ENCODE peak calls at places on chromosome 16, in six cellular contexts. S, K, V, D, X and P are unnamed samples.

GRCh38 chr16:48091077-48091476 is 64.7 kb downstream of the ABCC12 start:
- DNase-seq in X (no peak), K (no peak), S (no peak), V (no peak), D (no peak), P (no peak)

GRCh38 chr16:55494994-55495421 is 13.9 kb upstream of the LPCAT2 start:
- DNase-seq in V (peak; percentile 81), S (no peak), K (no peak), D (no peak), X (no peak), P (no peak)

GRCh38 chr16:28503470-28504259 is 3.0 kb downstream of the IL27 start:
- DNase-seq in X (no peak), K (no peak), D (no peak), S (no peak), V (no peak), P (no peak)

GRCh38 chr16:50696575-50697420 is 3.4 kb downstream of the NOD2 start:
- DNase-seq in D (peak; percentile 48), S (peak; percentile 46), V (peak; percentile 67), X (no peak), K (peak; percentile 81), P (peak; percentile 41)

GRCh38 chr16:25371342-25371741 is 113.7 kb upstream of the ZKSCAN2 start:
- DNase-seq in D (no peak), S (no peak), X (no peak), K (no peak), V (no peak), P (no peak)

GRCh38 chr16:88019847-88020512 is 68.7 kb downstream of the BANP start:
- DNase-seq in V (no peak), D (no peak), X (no peak), S (no peak), K (no peak), P (no peak)

GRCh38 chr16:68265078-68265925 is 976 bp downstream of the SLC7A6 start:
- DNase-seq in D (peak; percentile 61), X (no peak), K (peak; percentile 40), V (peak; percentile 73), S (peak; percentile 71), P (peak; percentile 58)

GRCh38 chr16:23432176-23433128 is 20.5 kb downstream of the COG7 start:
- DNase-seq in K (no peak), S (no peak), V (no peak), X (peak; percentile 47), D (no peak), P (no peak)

GRCh38 chr16:30903596-30903995 is 7.2 kb downstream of the CTF1 start:
- DNase-seq in D (no peak), X (no peak), K (no peak), V (peak; percentile 5), S (no peak), P (no peak)

GRCh38 chr16:56277040-56277439 is 85.8 kb downstream of the GNAO1 start:
- DNase-seq in X (peak; percentile 64), S (no peak), D (no peak), K (no peak), V (peak; percentile 26), P (no peak)

GRCh38 chr16:84183911-84184310 is 2.9 kb downstream of the TAF1C start:
- DNase-seq in V (no peak), D (no peak), S (no peak), X (no peak), K (no peak), P (no peak)

GRCh38 chr16:70803354-70803753 is 2.4 kb upstream of the VAC14 start:
- DNase-seq in S (no peak), K (no peak), V (no peak), D (no peak), X (no peak), P (no peak)

GRCh38 chr16:84462296-84463210 is 41.9 kb downstream of the MEAK7 start:
- DNase-seq in K (no peak), V (no peak), S (no peak), D (no peak), X (no peak), P (no peak)

GRCh38 chr16:49281843-49282642 is 405 bp upstream of the CBLN1 start:
- DNase-seq in K (peak; percentile 83), D (no peak), V (peak; percentile 95), S (peak; percentile 59), X (peak; percentile 89), P (peak; percentile 81)

GRCh38 chr16:51880776-51881175 is 666.2 kb downstream of the TOX3 start:
- DNase-seq in V (no peak), D (no peak), S (no peak), X (no peak), K (no peak), P (no peak)

GRCh38 chr16:77298638-77299360 is 99.6 kb downstream of the SYCE1L start:
- DNase-seq in S (no peak), D (no peak), V (peak; percentile 73), X (no peak), K (no peak), P (no peak)

GRCh38 chr16:27355610-27356009 is 41.8 kb downstream of the IL4R start:
- DNase-seq in D (peak; percentile 53), S (no peak), V (no peak), K (peak; percentile 43), X (peak; percentile 43), P (peak; percentile 50)

GRCh38 chr16:72977127-72977526 is 70.8 kb downstream of the ZFHX3 start:
- DNase-seq in X (no peak), S (no peak), D (no peak), K (no peak), V (no peak), P (no peak)

GRCh38 chr16:68800257-68800875 is 43.0 kb upstream of the TANGO6 start:
- DNase-seq in D (peak; percentile 41), V (peak; percentile 87), K (no peak), S (peak; percentile 83), X (peak; percentile 84), P (peak; percentile 73)

GRCh38 chr16:85641776-85642176 is 28.7 kb downstream of the GSE1 start:
- DNase-seq in D (no peak), X (no peak), V (no peak), K (peak; percentile 52), S (peak; percentile 66), P (no peak)

GRCh38 chr16:22370038-22370541 is 4.3 kb downstream of the CDR2 start:
- DNase-seq in V (no peak), X (no peak), D (no peak), K (no peak), S (no peak), P (no peak)

GRCh38 chr16:83932955-83933673 is 19.9 kb upstream of the OSGIN1 start:
- DNase-seq in D (no peak), V (no peak), K (no peak), X (no peak), S (no peak), P (no peak)

GRCh38 chr16:50270510-50271147 is 4.3 kb downstream of the ADCY7 start:
- DNase-seq in K (no peak), V (no peak), S (no peak), D (peak; percentile 41), X (no peak), P (no peak)

GRCh38 chr16:48102083-48103008 is 53.4 kb downstream of the ABCC12 start:
- DNase-seq in X (no peak), K (no peak), S (no peak), D (no peak), V (no peak), P (no peak)

GRCh38 chr16:60304725-60305124 is 1570.6 kb upstream of the GOT2 start:
- DNase-seq in D (no peak), X (no peak), K (no peak), S (no peak), V (no peak), P (no peak)

GRCh38 chr16:20851601-20852000 is 45.3 kb downstream of the REXO5 start:
- DNase-seq in D (no peak), K (peak; percentile 78), V (peak; percentile 75), X (no peak), S (peak; percentile 86), P (no peak)

GRCh38 chr16:31880322-31880979 is 6.8 kb downstream of the ZNF267 start:
- DNase-seq in S (no peak), V (peak; percentile 38), K (no peak), D (peak; percentile 40), X (no peak), P (no peak)

GRCh38 chr16:15607700-15608396 is 35.1 kb downstream of the MARF1 start:
- DNase-seq in V (no peak), X (no peak), S (no peak), K (peak; percentile 66), D (no peak), P (no peak)
- H3K36me3 ChIP-seq in V (peaks cover 4% of the 10 kb centered on the region), X (peaks cover 66% of the 10 kb centered on the region), S (no peaks in the 10 kb centered on the region), K (peaks cover 91% of the 10 kb centered on the region), D (peaks cover 84% of the 10 kb centered on the region), P (peaks cover 44% of the 10 kb centered on the region)

DNA sequence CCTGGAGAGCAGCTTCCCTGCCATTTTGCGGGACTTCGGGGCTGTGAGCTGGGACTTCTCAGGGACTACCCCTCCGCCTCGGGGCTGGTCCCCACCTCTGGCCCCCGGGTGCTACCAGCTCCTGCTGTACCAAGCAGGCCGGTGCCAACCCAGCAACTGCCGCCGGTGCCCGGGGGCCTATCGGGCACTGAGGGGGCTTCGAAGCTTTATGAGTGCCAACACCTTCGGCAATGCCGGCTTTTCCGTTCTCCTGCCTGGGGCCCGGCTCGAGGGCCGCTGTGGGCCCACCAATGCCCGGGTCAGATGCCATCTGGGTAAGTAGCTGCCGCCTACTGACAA is 1.3 kb downstream of the ASPHD1 start:
- DNase-seq in K (no peak), D (no peak), V (no peak), S (no peak), X (no peak), P (no peak)
- H3K4me3 ChIP-seq in K (no peak overlapping the region), D (no peak overlapping the region), V (no peak overlapping the region), S (no peak overlapping the region), X (peak overlapping the region; percentile 83), P (no peak overlapping the region)

DNA sequence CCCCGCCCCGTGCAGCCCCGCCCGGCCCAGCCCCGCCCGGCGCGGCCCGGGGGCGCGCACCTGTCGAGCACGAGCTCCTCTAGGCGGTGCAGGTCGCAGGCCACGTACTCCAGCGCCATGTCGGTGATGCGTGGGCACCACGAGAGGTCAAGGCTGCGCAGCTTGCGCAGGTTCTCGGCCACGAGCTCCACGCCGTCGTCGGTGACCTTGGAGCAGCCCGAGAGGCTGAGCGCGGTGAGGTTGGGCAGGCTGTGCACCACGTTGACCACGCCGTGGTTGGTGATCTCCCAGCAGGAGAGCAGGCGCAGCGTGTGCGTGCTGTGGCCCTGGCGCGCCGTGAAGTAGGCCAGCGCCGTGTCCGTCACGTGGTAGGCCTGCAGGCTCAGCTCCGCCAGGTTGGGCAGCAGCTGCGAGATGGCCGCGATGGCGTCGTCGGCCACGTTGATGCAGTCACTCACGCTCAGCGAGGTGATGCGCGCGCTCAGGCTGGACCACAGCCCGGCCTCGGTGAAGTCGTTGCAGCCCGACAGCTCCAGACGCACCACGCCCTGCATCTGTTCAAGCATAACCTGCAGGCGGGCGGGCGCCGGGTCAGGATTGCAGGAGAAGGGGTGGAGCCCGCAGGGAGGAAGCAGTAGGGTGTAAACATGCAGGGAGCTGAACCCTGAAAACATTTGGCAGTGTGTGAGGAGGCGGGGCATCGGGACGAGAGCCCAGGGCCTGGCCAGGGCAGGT is 5.3 kb upstream of the WDR24 start:
- DNase-seq in D (peak; percentile 66), V (no peak), S (no peak), X (no peak), K (no peak), P (no peak)
- H3K4me1 ChIP-seq in D (peaks cover 42% of the 10 kb centered on the region), V (peaks cover 4% of the 10 kb centered on the region), S (peaks cover 7% of the 10 kb centered on the region), X (peaks cover 7% of the 10 kb centered on the region), K (peaks cover 32% of the 10 kb centered on the region), P (peaks cover 9% of the 10 kb centered on the region)

DNA sequence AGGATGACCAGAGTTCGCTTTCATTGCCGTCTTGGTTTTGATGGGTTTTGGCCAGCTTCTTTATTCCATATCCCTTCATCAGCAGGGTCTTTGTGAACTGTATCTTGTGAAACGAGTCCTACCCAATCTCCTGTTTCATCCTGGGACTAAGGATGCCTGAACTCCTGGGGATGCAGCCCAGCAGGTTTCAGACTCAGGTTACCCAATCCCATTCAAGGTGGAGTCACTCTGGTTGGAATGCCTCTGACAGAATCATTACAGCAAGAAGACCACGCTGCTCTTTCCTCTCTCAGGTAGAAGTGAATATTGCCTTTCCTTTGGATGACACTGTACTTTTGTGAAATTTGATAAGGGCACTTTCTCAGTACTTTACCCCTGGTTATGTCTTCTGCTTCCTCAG is 98.1 kb downstream of the CDH11 start:
- DNase-seq in D (no peak), X (no peak), K (no peak), V (no peak), S (no peak), P (no peak)
- H3K36me3 ChIP-seq in D (no peaks in the 10 kb centered on the region), X (no peaks in the 10 kb centered on the region), K (no peaks in the 10 kb centered on the region), V (no peaks in the 10 kb centered on the region), S (no peaks in the 10 kb centered on the region), P (no peaks in the 10 kb centered on the region)